ENCODE peak calls at places on chromosomes 11 and 22, in seven cellular contexts. L is PC-3, Y is heart left ventricle, D is cardiac muscle cell, K is transverse colon, X is fibroblast of lung, N is HAP-1. R is an unnamed sample.

GRCh38 chr22:42192547-42192946 is 61.9 kb upstream of the CYP2D6 start:
- DNase-seq in L (no peak), Y (no peak), D (no peak), K (no peak), X (no peak), N (no peak), R (no peak)

GRCh38 chr11:26993965-26994446 is at the start of gene FIBIN:
- DNase-seq in L (no peak), Y (peak; percentile 33), D (peak; percentile 74), K (peak; percentile 10), X (peak; percentile 89), N (no peak), R (no peak)

GRCh38 chr22:44870021-44870420 is 117.6 kb downstream of the ARHGAP8 start:
- DNase-seq in L (peak; percentile 66), Y (no peak), D (peak; percentile 38), K (no peak), X (no peak), N (no peak), R (no peak)

GRCh38 chr22:21697866-21698265 is 32.1 kb downstream of the PPIL2 start:
- DNase-seq in L (no peak), Y (no peak), D (no peak), K (no peak), X (peak; percentile 13), N (no peak), R (no peak)

GRCh38 chr11:75421035-75421602 is 11.9 kb downstream of the KLHL35 start:
- DNase-seq in L (no peak), Y (no peak), D (no peak), K (no peak), X (no peak), N (no peak), R (no peak)

GRCh38 chr11:75194147-75194546 is 43.2 kb downstream of the SLCO2B1 start:
- DNase-seq in L (no peak), Y (no peak), D (no peak), K (no peak), X (no peak), N (no peak), R (no peak)

GRCh38 chr11:35163209-35163608 is 24.2 kb downstream of the CD44 start:
- DNase-seq in L (peak; percentile 67), Y (no peak), D (no peak), K (no peak), X (no peak), N (no peak), R (no peak)

GRCh38 chr11:830295-831131 is 2.2 kb upstream of the CD151 start:
- DNase-seq in L (no peak), Y (peak; percentile 88), D (peak; percentile 90), K (peak; percentile 84), X (peak; percentile 55), N (peak; percentile 86), R (no peak)

GRCh38 chr11:31995525-31996123 is 95.2 kb upstream of the RCN1 start:
- DNase-seq in L (peak; percentile 5), Y (no peak), D (no peak), K (no peak), X (peak; percentile 41), N (no peak), R (no peak)

GRCh38 chr11:12806113-12806512 is 131.9 kb downstream of the TEAD1 start:
- DNase-seq in L (no peak), Y (no peak), D (no peak), K (peak; percentile 45), X (peak; percentile 57), N (no peak), R (no peak)

GRCh38 chr11:133650082-133650481 is 117.8 kb upstream of the OPCML start:
- DNase-seq in L (no peak), Y (no peak), D (no peak), K (no peak), X (no peak), N (no peak), R (no peak)

GRCh38 chr11:27552356-27552755 is 45.8 kb upstream of the LIN7C start:
- DNase-seq in L (no peak), Y (no peak), D (no peak), K (no peak), X (no peak), N (no peak), R (no peak)

GRCh38 chr11:9625158-9625557 is 38.7 kb upstream of the SWAP70 start:
- DNase-seq in L (no peak), Y (no peak), D (no peak), K (no peak), X (no peak), N (no peak), R (no peak)

GRCh38 chr11:64869571-64870175 is 8.7 kb downstream of the EHD1 start:
- DNase-seq in L (no peak), Y (no peak), D (peak; percentile 67), K (no peak), X (no peak), N (peak; percentile 18), R (no peak)
- H3K4me1 ChIP-seq in L (peaks cover 81% of the 10 kb centered on the region), Y (peaks cover 97% of the 10 kb centered on the region), D (peaks cover 61% of the 10 kb centered on the region), K (peaks cover 58% of the 10 kb centered on the region), X (peaks cover 60% of the 10 kb centered on the region), N (no peaks in the 10 kb centered on the region), R (peaks cover 44% of the 10 kb centered on the region)

GRCh38 chr11:122423886-122424285 is 231.6 kb upstream of the UBASH3B start:
- DNase-seq in L (no peak), Y (no peak), D (no peak), K (no peak), X (no peak), N (no peak), R (no peak)

GRCh38 chr11:122423283-122423682 is 232.2 kb upstream of the UBASH3B start:
- DNase-seq in L (no peak), Y (no peak), D (no peak), K (no peak), X (no peak), N (no peak), R (no peak)

GRCh38 chr11:122422707-122423106 is 232.8 kb upstream of the UBASH3B start:
- DNase-seq in L (peak; percentile 86), Y (no peak), D (no peak), K (no peak), X (no peak), N (no peak), R (no peak)

GRCh38 chr11:122424636-122425035 is 230.9 kb upstream of the UBASH3B start:
- DNase-seq in L (no peak), Y (no peak), D (no peak), K (no peak), X (no peak), N (no peak), R (no peak)

DNA sequence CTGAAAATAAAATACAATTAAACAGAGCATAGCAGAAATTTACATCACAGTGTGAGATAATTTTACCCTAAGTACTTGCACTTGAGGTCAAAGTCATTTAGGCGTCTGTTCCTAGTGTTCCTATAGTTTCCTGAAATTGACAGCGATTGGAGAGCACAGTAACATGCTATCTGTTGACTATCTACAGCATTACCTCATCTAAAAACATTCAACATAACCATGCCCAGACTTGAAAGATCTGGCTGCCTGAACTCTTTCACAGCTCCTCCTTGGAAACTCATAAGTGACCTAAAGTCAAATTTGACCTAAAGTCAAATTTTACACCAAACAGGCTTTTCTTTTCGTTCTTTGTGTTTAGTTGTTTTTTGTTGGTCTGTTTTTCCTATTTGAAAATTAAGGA is 233.8 kb upstream of the UBASH3B start:
- DNase-seq in L (no peak), Y (no peak), D (no peak), K (no peak), X (no peak), N (no peak), R (no peak)
- H3K4me1 ChIP-seq in L (peaks cover 16% of the 10 kb centered on the region), Y (no peaks in the 10 kb centered on the region), D (peaks cover 26% of the 10 kb centered on the region), K (no peaks in the 10 kb centered on the region), X (no peaks in the 10 kb centered on the region), N (no peaks in the 10 kb centered on the region), R (no peaks in the 10 kb centered on the region)

GRCh38 chr22:46094676-46095075 is 55.6 kb upstream of the PPARA start:
- DNase-seq in L (no peak), Y (no peak), D (no peak), K (no peak), X (no peak), N (no peak), R (no peak)

GRCh38 chr22:46092011-46092410 is 58.3 kb upstream of the PPARA start:
- DNase-seq in L (no peak), Y (peak; percentile 20), D (no peak), K (no peak), X (no peak), N (no peak), R (no peak)

GRCh38 chr22:46093796-46094195 is 56.5 kb upstream of the PPARA start:
- DNase-seq in L (no peak), Y (no peak), D (no peak), K (no peak), X (no peak), N (no peak), R (no peak)

GRCh38 chr22:46091277-46091977 is 58.9 kb upstream of the PPARA start:
- DNase-seq in L (no peak), Y (peak; percentile 26), D (no peak), K (no peak), X (no peak), N (no peak), R (no peak)

GRCh38 chr22:46092646-46093410 is 57.5 kb upstream of the PPARA start:
- DNase-seq in L (no peak), Y (peak; percentile 23), D (no peak), K (no peak), X (no peak), N (no peak), R (no peak)
- H3K4me1 ChIP-seq in L (peaks cover 17% of the 10 kb centered on the region), Y (peaks cover 68% of the 10 kb centered on the region), D (no peaks in the 10 kb centered on the region), K (peaks cover 19% of the 10 kb centered on the region), X (peaks cover 49% of the 10 kb centered on the region), N (no peaks in the 10 kb centered on the region), R (peaks cover 95% of the 10 kb centered on the region)

DNA sequence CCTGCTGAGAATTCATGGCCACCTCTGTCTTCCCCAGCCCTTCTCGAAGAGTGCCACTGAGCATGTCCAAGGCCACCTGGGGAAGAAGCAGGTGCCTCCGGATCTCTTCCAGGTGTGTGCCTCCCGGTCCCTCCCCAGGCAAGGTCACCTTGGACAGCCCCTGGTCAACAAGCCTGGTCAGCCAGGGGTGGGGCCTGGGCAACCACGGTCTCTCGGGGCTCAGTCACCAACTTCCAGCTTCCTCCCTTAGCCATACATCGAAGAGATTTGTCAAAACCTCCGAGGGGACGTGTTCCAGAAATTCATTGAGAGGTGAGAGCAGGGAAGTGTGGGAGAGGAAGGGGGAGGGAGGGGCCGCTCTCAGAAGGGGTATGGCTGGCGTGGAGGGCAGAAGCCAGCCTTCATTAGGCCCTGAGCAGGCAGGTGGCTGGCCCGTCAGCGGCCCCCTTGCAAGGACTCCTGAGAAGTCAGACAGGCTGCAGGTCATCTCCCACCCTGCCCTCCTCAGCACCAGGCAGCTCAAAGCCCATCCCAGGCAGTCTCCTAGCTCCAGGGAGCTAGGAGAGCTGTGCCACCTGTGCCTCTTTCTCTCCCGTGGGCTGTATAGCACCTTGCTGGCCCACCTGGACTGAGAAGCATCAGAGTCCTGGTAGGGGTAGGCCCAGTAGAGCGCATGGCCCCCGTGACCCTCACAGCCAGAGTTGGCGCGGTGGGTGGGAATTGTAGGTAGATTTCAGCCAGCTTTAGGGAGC is 9.3 kb upstream of the ANKRD13D start:
- DNase-seq in L (no peak), Y (peak; percentile 17), D (no peak), K (no peak), X (no peak), N (no peak), R (no peak)
- H3K4me1 ChIP-seq in L (no peaks in the 10 kb centered on the region), Y (peaks cover 97% of the 10 kb centered on the region), D (peaks cover 17% of the 10 kb centered on the region), K (peaks cover 33% of the 10 kb centered on the region), X (peaks cover 15% of the 10 kb centered on the region), N (no peaks in the 10 kb centered on the region), R (peaks cover 43% of the 10 kb centered on the region)

R was measured in esophagus squamous epithelium.